ENCODE peak calls at places on chromosomes 5 and 9, in five cellular contexts. W is stomach, K is GM12891, D is IMR-90, C is HepG2. L is an unnamed sample.

GRCh38 chr5:73998496-73998895 is 372.5 kb downstream of the ARHGEF28 start:
- DNase-seq in W (no peak), K (no peak), D (no peak), C (peak), L (no peak)

GRCh38 chr5:17185776-17186175 is 31.7 kb upstream of the BASP1 start:
- DNase-seq in W (no peak), K (no peak), D (peak), C (no peak), L (no peak)

GRCh38 chr9:134455951-134456739 is 129.9 kb downstream of the RXRA start:
- DNase-seq in W (peak), K (peak), D (peak), C (no peak), L (peak)

GRCh38 chr5:137737349-137738256 is 1.7 kb upstream of the KLHL3 start:
- DNase-seq in W (peak), K (no peak), D (peak), C (no peak), L (no peak)

GRCh38 chr5:6504677-6505414 is 56.2 kb downstream of the UBE2QL1 start:
- DNase-seq in W (no peak), K (no peak), D (peak), C (no peak), L (no peak)

GRCh38 chr9:136138566-136138965 is 19.9 kb upstream of the TMEM250 start:
- DNase-seq in W (no peak), K (peak), D (no peak), C (peak), L (peak)

GRCh38 chr5:89728750-89729149 is 680.8 kb downstream of the CETN3 start:
- DNase-seq in W (no peak), K (no peak), D (peak), C (no peak), L (no peak)

GRCh38 chr9:129317179-129318011 is 139.3 kb upstream of the IER5L start:
- DNase-seq in W (no peak), K (no peak), D (peak), C (peak), L (no peak)

GRCh38 chr9:22044583-22044982 is 35.5 kb upstream of the CDKN2B start:
- DNase-seq in W (no peak), K (no peak), D (peak), C (no peak), L (no peak)

GRCh38 chr9:129291041-129291501 is 113.0 kb upstream of the IER5L start:
- DNase-seq in W (no peak), K (no peak), D (no peak), C (no peak), L (no peak)

GRCh38 chr5:120252839-120253238 is 211.3 kb upstream of the PRR16 start:
- DNase-seq in W (no peak), K (no peak), D (peak), C (no peak), L (no peak)

GRCh38 chr5:115484368-115484767 is 60.2 kb downstream of the FEM1C start:
- DNase-seq in W (no peak), K (no peak), D (no peak), C (no peak), L (no peak)

GRCh38 chr5:95424526-95424925 is 33.4 kb downstream of the FAM81B start:
- DNase-seq in W (no peak), K (no peak), D (no peak), C (no peak), L (no peak)

GRCh38 chr9:107158321-107158720 is 124.8 kb upstream of the RAD23B start:
- DNase-seq in W (no peak), K (no peak), D (peak), C (peak), L (peak)

GRCh38 chr9:131206495-131206894 is 69.8 kb downstream of the FAM78A start:
- DNase-seq in W (no peak), K (no peak), D (no peak), C (no peak), L (no peak)

GRCh38 chr5:400282-401215 is 42.4 kb upstream of the EXOC3 start:
- DNase-seq in W (no peak), K (no peak), D (peak), C (no peak), L (no peak)

GRCh38 chr5:27494845-27495244 is 456.5 kb upstream of the CDH9 start:
- DNase-seq in W (no peak), K (no peak), D (no peak), C (no peak), L (peak)

GRCh38 chr5:97125125-97125683 is 17.2 kb downstream of the LIX1 start:
- DNase-seq in W (no peak), K (no peak), D (no peak), C (no peak), L (no peak)

GRCh38 chr5:35002459-35002858 is 45.3 kb downstream of the AGXT2 start:
- DNase-seq in W (no peak), K (no peak), D (no peak), C (no peak), L (no peak)

GRCh38 chr5:143248822-143249579 is 154.5 kb downstream of the NR3C1 start:
- DNase-seq in W (no peak), K (no peak), D (peak), C (peak), L (no peak)

GRCh38 chr9:100170085-100170484 is 71.0 kb downstream of the INVS start:
- DNase-seq in W (no peak), K (no peak), D (peak), C (no peak), L (no peak)

GRCh38 chr9:108445431-108446018 is 410.3 kb downstream of the ACTL7B start:
- DNase-seq in W (no peak), K (no peak), D (no peak), C (peak), L (no peak)

GRCh38 chr9:137318976-137319375 is 16.9 kb upstream of the NRARP start:
- DNase-seq in W (peak), K (no peak), D (peak), C (no peak), L (peak)

GRCh38 chr9:105151686-105151995 is 92.8 kb upstream of the SLC44A1 start:
- DNase-seq in W (no peak), K (no peak), D (no peak), C (no peak), L (no peak)

GRCh38 chr5:5135957-5136676 is 4.0 kb upstream of the ADAMTS16 start:
- DNase-seq in W (no peak), K (no peak), D (peak), C (peak), L (no peak)

GRCh38 chr5:87268126-87268969 is 665 bp downstream of the RASA1 start:
- DNase-seq in W (peak), K (peak), D (peak), C (peak), L (peak)

GRCh38 chr5:164597293-164597900 is 1092.0 kb downstream of the MAT2B start:
- DNase-seq in W (no peak), K (no peak), D (no peak), C (peak), L (no peak)

GRCh38 chr5:134568761-134569725 is 43.6 kb downstream of the JADE2 start:
- DNase-seq in W (peak), K (no peak), D (peak), C (no peak), L (peak)

GRCh38 chr5:137481596-137481995 is 17.5 kb downstream of the SPOCK1 start:
- DNase-seq in W (no peak), K (no peak), D (no peak), C (no peak), L (no peak)

GRCh38 chr9:98101868-98102273 is 17.2 kb downstream of the TRIM14 start:
- DNase-seq in W (peak), K (peak), D (peak), C (no peak), L (no peak)

GRCh38 chr9:37938121-37938906 is 34.4 kb upstream of the SLC25A51 start:
- DNase-seq in W (no peak), K (no peak), D (peak), C (no peak), L (peak)

GRCh38 chr5:124395287-124395686 is 351.2 kb downstream of the ZNF608 start:
- DNase-seq in W (no peak), K (no peak), D (no peak), C (no peak), L (no peak)

GRCh38 chr5:135571210-135571609 is 7.6 kb downstream of the CXCL14 start:
- DNase-seq in W (no peak), K (no peak), D (no peak), C (no peak), L (no peak)

GRCh38 chr9:81776390-81776789 is 87.0 kb upstream of the TLE1 start:
- DNase-seq in W (no peak), K (no peak), D (no peak), C (no peak), L (no peak)

GRCh38 chr9:116298992-116299391 is 145.4 kb downstream of the PAPPA start:
- DNase-seq in W (no peak), K (no peak), D (no peak), C (no peak), L (no peak)

GRCh38 chr9:1170918-1171317 is 120.8 kb downstream of the DMRT2 start:
- DNase-seq in W (no peak), K (no peak), D (no peak), C (no peak), L (no peak)
- TF ChIP-seq POLR2A in W (no peak), K (no peak), D (no peak), C (no peak), L (no peak)

GRCh38 chr5:149358294-149358651 is 427 bp downstream of the PCYOX1L start:
- DNase-seq in W (peak), K (no peak), D (no peak), C (no peak), L (no peak)

GRCh38 chr5:149355688-149356087 is 2.2 kb upstream of the PCYOX1L start:
- DNase-seq in W (no peak), K (no peak), D (no peak), C (no peak), L (no peak)

GRCh38 chr5:149358818-149359217 is 972 bp downstream of the PCYOX1L start:
- DNase-seq in W (no peak), K (no peak), D (peak), C (no peak), L (no peak)

GRCh38 chr5:149356391-149356790 is 1.5 kb upstream of the PCYOX1L start:
- DNase-seq in W (no peak), K (no peak), D (no peak), C (no peak), L (no peak)

DNA sequence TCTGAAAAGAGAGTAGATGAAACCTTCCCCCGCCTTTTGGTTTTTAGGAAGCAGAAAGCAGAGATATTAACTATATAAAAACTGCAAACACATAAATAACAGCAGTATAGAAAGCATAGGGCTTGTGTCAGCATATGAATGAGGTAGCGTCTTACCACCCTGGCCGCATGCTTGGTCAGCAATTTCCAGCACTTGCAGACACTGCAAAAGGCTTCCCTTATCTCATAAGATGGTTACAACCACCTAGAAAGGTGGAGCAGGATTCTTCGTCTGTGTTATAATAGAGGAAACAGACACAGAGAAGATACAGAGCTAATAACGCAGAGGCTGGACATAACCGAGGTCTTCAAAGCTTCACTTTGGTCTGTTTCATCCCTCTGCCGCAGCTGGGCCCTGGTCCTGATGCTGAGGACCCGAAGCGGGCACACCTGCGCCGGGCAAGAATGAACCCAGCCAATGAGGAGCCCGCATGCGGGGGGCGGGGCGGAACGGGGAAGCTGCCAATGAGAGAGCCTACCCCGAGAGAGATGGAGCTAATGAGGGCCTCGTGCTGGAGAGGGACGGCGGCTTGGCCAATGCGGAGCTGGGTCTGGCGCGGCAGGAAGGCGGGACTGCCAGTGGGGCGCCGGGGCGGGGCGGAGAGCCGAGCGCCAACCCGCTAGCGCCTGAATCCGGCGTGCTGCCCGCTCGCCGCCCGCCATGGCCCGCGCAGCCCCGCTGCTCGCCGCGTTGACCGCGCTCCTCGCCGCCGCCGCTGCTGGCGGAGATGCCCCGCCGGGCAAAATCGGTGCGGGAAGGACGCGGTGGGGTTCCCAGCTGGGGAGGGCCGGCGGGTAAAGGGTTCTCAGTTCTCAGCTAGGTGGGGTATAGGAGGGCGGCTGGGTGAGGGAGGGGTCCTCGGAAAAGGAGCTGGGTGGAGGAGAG is at the start of gene PCYOX1L:
- DNase-seq in W (peak), K (peak), D (peak), C (peak), L (peak)
- TF ChIP-seq POLR2A in W (no peak), K (no peak), D (no peak), C (no peak), L (peak)

GRCh38 chr5:176536132-176536901 is 885 bp downstream of the RNF44 start:
- DNase-seq in W (peak), K (peak), D (peak), C (peak), L (peak)
- TF ChIP-seq POLR2A in W (no peak), K (peak), D (no peak), C (no peak), L (peak)

GRCh38 chr9:113057193-113057592 is 669 bp upstream of the ZFP37 start:
- DNase-seq in W (no peak), K (no peak), D (no peak), C (peak), L (no peak)

DNA sequence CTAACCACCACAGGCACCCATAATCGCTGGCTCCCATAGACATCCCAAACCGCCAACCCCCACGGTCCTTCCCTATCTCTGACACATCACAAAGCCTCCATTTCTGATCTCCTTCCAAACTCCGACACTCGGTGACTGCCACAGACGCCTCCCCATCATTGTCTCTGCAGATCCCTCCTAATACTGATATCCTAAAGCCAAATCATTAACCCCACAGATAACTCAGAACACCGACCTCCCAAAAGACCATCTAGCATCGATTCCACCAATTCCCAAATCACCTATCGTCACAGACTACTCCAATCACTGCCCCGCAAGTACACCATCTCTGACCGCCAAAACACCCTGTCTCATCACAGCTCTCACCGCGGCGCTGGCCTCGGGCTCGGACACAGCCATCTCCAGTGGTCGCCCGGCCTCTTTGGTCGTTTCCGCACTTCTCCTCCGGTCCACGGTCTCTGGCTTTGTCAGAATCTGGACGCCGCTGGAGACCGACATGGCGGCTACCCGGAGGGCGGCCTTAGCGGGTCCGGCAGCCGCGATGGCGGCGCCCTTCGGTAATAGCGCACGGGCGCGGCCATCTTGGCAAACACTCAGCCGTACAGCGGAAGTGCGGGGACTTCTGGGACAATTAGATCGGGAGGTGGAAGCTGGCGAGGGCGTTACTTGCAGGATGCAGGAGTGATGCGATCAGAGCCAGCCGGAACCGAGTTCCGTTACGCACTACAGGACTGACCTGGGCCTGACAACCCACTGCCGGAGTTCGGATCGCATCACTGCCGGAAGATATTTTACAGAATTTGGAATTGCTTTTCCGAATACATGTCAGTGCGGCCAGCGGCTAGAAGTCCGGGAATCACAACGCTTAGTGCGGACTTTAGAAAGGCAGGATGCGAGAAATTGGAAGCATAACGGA is at the start of gene ZFP37:
- DNase-seq in W (peak), K (peak), D (peak), C (peak), L (peak)
- TF ChIP-seq POLR2A in W (no peak), K (peak), D (peak), C (peak), L (peak)

GRCh38 chr9:128067898-128068655 is at the start of gene SLC25A25:
- DNase-seq in W (peak), K (peak), D (peak), C (peak), L (peak)
- TF ChIP-seq POLR2A in W (no peak), K (no peak), D (peak), C (no peak), L (peak)

GRCh38 chr9:14992516-14992915 is 82.3 kb upstream of the FREM1 start:
- DNase-seq in W (no peak), K (no peak), D (no peak), C (no peak), L (no peak)

GRCh38 chr9:14993891-14994554 is 83.8 kb upstream of the FREM1 start:
- DNase-seq in W (no peak), K (no peak), D (no peak), C (no peak), L (no peak)

GRCh38 chr9:14994738-14995137 is 84.5 kb upstream of the FREM1 start:
- DNase-seq in W (no peak), K (no peak), D (no peak), C (no peak), L (no peak)

GRCh38 chr9:14992025-14992424 is 81.8 kb upstream of the FREM1 start:
- DNase-seq in W (no peak), K (no peak), D (no peak), C (no peak), L (no peak)

DNA sequence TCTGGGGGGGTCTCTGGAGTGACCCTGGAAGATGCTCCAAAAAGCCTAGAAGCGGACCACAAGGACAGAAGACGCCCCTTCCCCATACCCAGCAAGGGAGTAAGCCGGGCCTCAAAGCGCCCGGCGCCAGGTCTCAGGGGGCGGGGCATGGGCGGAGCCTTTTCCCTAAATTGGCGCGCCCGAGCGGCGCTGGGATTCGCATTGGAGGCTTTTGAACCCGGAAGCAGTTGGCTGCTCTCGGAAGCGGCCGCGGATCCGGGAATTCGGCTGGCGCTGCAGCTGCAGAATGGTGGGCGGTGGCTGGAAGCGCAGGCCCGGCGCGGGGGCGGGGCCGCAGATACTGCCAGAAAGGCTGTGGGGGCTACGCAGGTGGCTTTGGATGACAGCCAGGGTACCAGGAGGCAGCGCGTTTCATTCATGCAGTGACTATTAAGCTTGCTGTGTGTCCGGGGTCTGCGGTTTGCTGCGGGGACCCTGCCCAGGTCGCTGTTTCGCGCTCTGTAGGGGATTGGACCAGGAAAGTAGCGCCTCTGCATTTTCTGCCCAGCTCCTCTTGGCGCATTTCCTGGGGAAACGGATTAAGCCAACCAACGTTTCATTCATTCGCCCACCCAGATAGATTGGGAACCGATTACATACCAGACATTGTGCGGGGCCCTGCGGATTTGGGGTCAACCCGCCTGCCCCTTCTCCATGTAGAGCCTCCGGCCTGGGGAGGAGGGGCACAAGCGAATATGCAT is 83.0 kb upstream of the FREM1 start:
- DNase-seq in W (peak), K (no peak), D (peak), C (no peak), L (peak)
- TF ChIP-seq POLR2A in W (no peak), K (no peak), D (no peak), C (no peak), L (peak)

L was measured in H54.